ENCODE peak calls at places on chromosomes 3 and 15, in four cellular contexts. K is GOT3; V is naive thymus-derived CD4-positive, alpha-beta T cell; C is HS-27A. L is an unnamed sample.

GRCh38 chr3:184568918-184569829 is 7.6 kb downstream of the EPHB3 start:
- DNase-seq in C (peak), V (no peak), K (peak), L (no peak)

GRCh38 chr3:100257601-100258000 is 3.2 kb upstream of the TBC1D23 start:
- DNase-seq in V (no peak), C (no peak), K (no peak), L (no peak)

GRCh38 chr15:58285212-58285920 is 146.4 kb upstream of the LIPC start:
- DNase-seq in K (no peak), C (no peak), V (no peak), L (no peak)

GRCh38 chr15:38002883-38003477 is 68.5 kb downstream of the TMCO5A start:
- DNase-seq in V (no peak), C (peak), K (no peak), L (peak)

GRCh38 chr15:90028376-90028775 is 27.3 kb downstream of the ZNF710 start:
- DNase-seq in C (no peak), V (no peak), K (no peak), L (no peak)

GRCh38 chr3:105553851-105554250 is 187.1 kb downstream of the ALCAM start:
- DNase-seq in C (no peak), K (no peak), V (no peak), L (no peak)

GRCh38 chr15:64017591-64018163 is 28.6 kb downstream of the DAPK2 start:
- DNase-seq in C (no peak), V (no peak), K (no peak), L (no peak)

GRCh38 chr15:74272812-74273211 is 36.7 kb downstream of the CCDC33 start:
- DNase-seq in V (no peak), C (no peak), K (no peak), L (no peak)

GRCh38 chr3:187695434-187695833 is 6.9 kb downstream of the RTP2 start:
- DNase-seq in C (no peak), V (no peak), K (no peak), L (no peak)

GRCh38 chr15:45377630-45378148 is 655 bp downstream of the GATM start:
- DNase-seq in C (no peak), V (no peak), K (no peak), L (no peak)

GRCh38 chr15:80172401-80172800 is 19.6 kb downstream of the FAH start:
- DNase-seq in C (no peak), K (no peak), V (no peak), L (no peak)

GRCh38 chr3:98108162-98108561 is 21.2 kb downstream of the OR5AC2 start:
- DNase-seq in K (no peak), V (no peak), C (no peak), L (no peak)

GRCh38 chr3:60431599-60431958 is 819.7 kb downstream of the FHIT start:
- DNase-seq in K (no peak), V (peak), C (no peak), L (no peak)

GRCh38 chr15:98452238-98452637 is 196.1 kb upstream of the IGF1R start:
- DNase-seq in K (no peak), C (no peak), V (no peak), L (no peak)

GRCh38 chr3:5231067-5231466 is 43.6 kb downstream of the EDEM1 start:
- DNase-seq in C (no peak), V (no peak), K (no peak), L (no peak)

GRCh38 chr15:58462547-58462946 is 30.8 kb downstream of the LIPC start:
- DNase-seq in V (no peak), C (no peak), K (no peak), L (no peak)

GRCh38 chr3:192851821-192852352 is 65.8 kb downstream of the MB21D2 start:
- DNase-seq in K (peak), V (no peak), C (peak), L (no peak)

GRCh38 chr3:4852780-4853748 is 126.2 kb upstream of the BHLHE40 start:
- DNase-seq in K (no peak), C (no peak), V (no peak), L (no peak)

GRCh38 chr3:185718736-185719456 is 105.9 kb downstream of the IGF2BP2 start:
- DNase-seq in K (no peak), C (no peak), V (no peak), L (no peak)

GRCh38 chr15:68789921-68790575 is 30.6 kb downstream of the ANP32A start:
- DNase-seq in K (no peak), C (no peak), V (no peak), L (no peak)

GRCh38 chr3:11508346-11509174 is 135.2 kb downstream of the VGLL4 start:
- DNase-seq in C (no peak), K (no peak), V (no peak), L (no peak)

GRCh38 chr3:53083949-53084309 is 38.1 kb upstream of the SFMBT1 start:
- DNase-seq in V (no peak), K (no peak), C (no peak), L (no peak)

GRCh38 chr15:79769933-79770332 is 126.9 kb downstream of the MTHFS start:
- DNase-seq in V (no peak), K (no peak), C (no peak), L (no peak)

GRCh38 chr3:159761377-159761776 is 227.3 kb upstream of the IL12A start:
- DNase-seq in V (no peak), C (no peak), K (no peak), L (no peak)

GRCh38 chr15:59154268-59154667 is 49.3 kb downstream of the CCNB2 start:
- DNase-seq in K (no peak), V (no peak), C (no peak), L (no peak)

GRCh38 chr3:131361464-131362421 is 19.8 kb upstream of the NUDT16 start:
- DNase-seq in C (no peak), K (no peak), V (no peak), L (peak)

GRCh38 chr3:43742935-43743334 is 52.2 kb downstream of the ABHD5 start:
- DNase-seq in K (no peak), C (no peak), V (no peak), L (no peak)

GRCh38 chr3:11910971-11911531 is 64.4 kb upstream of the TAMM41 start:
- DNase-seq in C (no peak), K (no peak), V (no peak), L (no peak)

GRCh38 chr3:45029661-45030060 is 3.6 kb downstream of the CLEC3B start:
- DNase-seq in V (no peak), K (no peak), C (no peak), L (no peak)

GRCh38 chr3:179452166-179452544 is 885 bp upstream of the GNB4 start:
- DNase-seq in V (no peak), K (no peak), C (no peak), L (no peak)

GRCh38 chr3:128326051-128326823 is 140.5 kb downstream of the DNAJB8 start:
- DNase-seq in C (no peak), K (no peak), V (peak), L (no peak)

GRCh38 chr15:69610858-69611257 is 158.2 kb downstream of the RPLP1 start:
- DNase-seq in C (no peak), V (no peak), K (no peak), L (no peak)

GRCh38 chr3:78717042-78717441 is 1050.8 kb downstream of the ROBO1 start:
- DNase-seq in V (no peak), K (no peak), C (no peak), L (no peak)

GRCh38 chr15:56786966-56787365 is 53.7 kb upstream of the ZNF280D start:
- DNase-seq in K (no peak), C (no peak), V (no peak), L (no peak)

GRCh38 chr3:194879991-194880939 is 194.6 kb downstream of the FAM43A start:
- DNase-seq in K (no peak), V (no peak), C (no peak), L (no peak)

GRCh38 chr3:105040026-105040622 is 326.6 kb upstream of the ALCAM start:
- DNase-seq in C (no peak), V (no peak), K (no peak), L (no peak)

GRCh38 chr3:190051643-190052042 is 69.1 kb downstream of the P3H2 start:
- DNase-seq in K (no peak), C (no peak), V (no peak), L (no peak)

GRCh38 chr3:35335703-35336102 is 303.6 kb upstream of the ARPP21 start:
- DNase-seq in K (no peak), V (no peak), C (no peak), L (no peak)

GRCh38 chr3:48555231-48555948 is 1.2 kb downstream of the PFKFB4 start:
- DNase-seq in K (no peak), V (no peak), C (no peak), L (no peak)

GRCh38 chr15:66253643-66254363 is at the start of gene MEGF11:
- DNase-seq in V (peak), C (no peak), K (no peak), L (no peak)